ENCODE peak calls at places on chromosomes 7 and 10, in six cellular contexts. Q is mesendoderm, X is neuronal stem cell, M is ovary, U is stomach, N is breast epithelium. B is an unnamed sample. For H3K36me3 and H3K4me1, the result is how much of the 10 kb centered on the place peaks cover.

GRCh38 chr7:36651404-36651803 is 72.9 kb downstream of the AOAH start:
- DNase-seq in Q (no peak), X (no peak), M (no peak), U (no peak), N (no peak), B (no peak)

GRCh38 chr7:12805518-12805928 is 118.1 kb downstream of the ARL4A start:
- DNase-seq in Q (no peak), X (no peak), M (no peak), U (no peak), N (no peak), B (peak)

GRCh38 chr7:148999166-148999565 is 29.1 kb downstream of the PDIA4 start:
- DNase-seq in Q (no peak), X (no peak), M (no peak), U (no peak), N (no peak), B (no peak)

GRCh38 chr7:46179211-46179610 is 258.1 kb upstream of the IGFBP3 start:
- DNase-seq in Q (no peak), X (no peak), M (no peak), U (no peak), N (no peak), B (no peak)

GRCh38 chr10:50375051-50375452 is 123.7 kb upstream of the ASAH2 start:
- DNase-seq in Q (peak), X (no peak), M (no peak), U (no peak), N (no peak), B (no peak)

GRCh38 chr7:25759281-25759680 is 392.7 kb upstream of the NFE2L3 start:
- DNase-seq in Q (no peak), X (no peak), M (no peak), U (no peak), N (no peak), B (no peak)

GRCh38 chr7:919924-920341 is 34.5 kb downstream of the ADAP1 start:
- DNase-seq in Q (no peak), X (no peak), M (no peak), U (peak), N (no peak), B (no peak)

GRCh38 chr7:101936223-101936611 is 118.8 kb downstream of the CUX1 start:
- DNase-seq in Q (peak), X (no peak), M (no peak), U (no peak), N (no peak), B (no peak)

GRCh38 chr10:74063256-74063655 is 65.3 kb downstream of the VCL start:
- DNase-seq in Q (no peak), X (no peak), M (no peak), U (no peak), N (no peak), B (no peak)

GRCh38 chr10:16009736-16010259 is 149.5 kb upstream of the MINDY3 start:
- DNase-seq in Q (no peak), X (no peak), M (no peak), U (no peak), N (no peak), B (no peak)

GRCh38 chr10:116538461-116538860 is 7.3 kb upstream of the PNLIP start:
- DNase-seq in Q (no peak), X (no peak), M (no peak), U (no peak), N (no peak), B (no peak)

GRCh38 chr7:159144756-159145543 is at the start of gene VIPR2:
- DNase-seq in Q (no peak), X (peak), M (peak), U (no peak), N (peak), B (no peak)

GRCh38 chr7:50446542-50446960 is 3.6 kb downstream of the FIGNL1 start:
- DNase-seq in Q (peak), X (no peak), M (no peak), U (no peak), N (no peak), B (no peak)

GRCh38 chr7:47896809-47897423 is 51.4 kb downstream of the PKD1L1 start:
- DNase-seq in Q (peak), X (no peak), M (no peak), U (no peak), N (no peak), B (no peak)

GRCh38 chr7:65317372-65317771 is 56.3 kb upstream of the ZNF92 start:
- DNase-seq in Q (no peak), X (no peak), M (no peak), U (no peak), N (no peak), B (no peak)

GRCh38 chr7:6606866-6607583 is 8.4 kb upstream of the ZNF853 start:
- DNase-seq in Q (no peak), X (no peak), M (no peak), U (no peak), N (no peak), B (no peak)

GRCh38 chr10:23530079-23530478 is 91.2 kb downstream of the OTUD1 start:
- DNase-seq in Q (no peak), X (no peak), M (no peak), U (no peak), N (no peak), B (no peak)

GRCh38 chr10:34655286-34656170 is 159.6 kb downstream of the PARD3 start:
- DNase-seq in Q (peak), X (peak), M (no peak), U (peak), N (peak), B (peak)

GRCh38 chr10:85667638-85668233 is 698.9 kb downstream of the GRID1 start:
- DNase-seq in Q (peak), X (no peak), M (no peak), U (no peak), N (no peak), B (no peak)

GRCh38 chr7:22937946-22938345 is 76.0 kb downstream of the HYCC1 start:
- DNase-seq in Q (peak), X (no peak), M (no peak), U (no peak), N (no peak), B (no peak)

GRCh38 chr10:63633677-63634487 is 112.7 kb downstream of the REEP3 start:
- DNase-seq in Q (peak), X (no peak), M (no peak), U (no peak), N (no peak), B (peak)

GRCh38 chr10:89355373-89355772 is 22.5 kb upstream of the IFIT1B start:
- DNase-seq in Q (no peak), X (no peak), M (no peak), U (no peak), N (no peak), B (no peak)

GRCh38 chr7:100435401-100436304 is 644 bp downstream of the PPP1R35 start:
- DNase-seq in Q (peak), X (no peak), M (peak), U (peak), N (no peak), B (peak)

GRCh38 chr7:26202019-26202985 is 757 bp downstream of the CBX3 start:
- DNase-seq in Q (no peak), X (no peak), M (peak), U (peak), N (no peak), B (peak)

GRCh38 chr10:4057725-4058513 is 272.9 kb upstream of the KLF6 start:
- DNase-seq in Q (no peak), X (no peak), M (no peak), U (no peak), N (no peak), B (no peak)

GRCh38 chr7:151366141-151366871 is 24.7 kb downstream of the NUB1 start:
- DNase-seq in Q (no peak), X (no peak), M (no peak), U (no peak), N (no peak), B (no peak)

GRCh38 chr7:151367304-151367703 is 25.7 kb downstream of the NUB1 start:
- DNase-seq in Q (no peak), X (no peak), M (no peak), U (no peak), N (no peak), B (no peak)

GRCh38 chr7:151361193-151361959 is 19.8 kb downstream of the NUB1 start:
- DNase-seq in Q (no peak), X (no peak), M (no peak), U (no peak), N (no peak), B (no peak)

GRCh38 chr7:151366872-151367207 is 25.2 kb downstream of the NUB1 start:
- DNase-seq in Q (no peak), X (no peak), M (no peak), U (no peak), N (no peak), B (no peak)

GRCh38 chr7:151363182-151363581 is 21.6 kb downstream of the NUB1 start:
- DNase-seq in Q (no peak), X (no peak), M (no peak), U (no peak), N (no peak), B (no peak)
- H3K36me3 ChIP-seq in Q (under half), X (half or more), M (under half), U (half or more), N (under half), B (under half)

GRCh38 chr7:155805826-155806095 is 6.5 kb downstream of the SHH start:
- DNase-seq in Q (peak), X (no peak), M (no peak), U (no peak), N (no peak), B (no peak)

GRCh38 chr7:155803418-155804376 is 8.6 kb downstream of the SHH start:
- DNase-seq in Q (peak), X (no peak), M (no peak), U (peak), N (no peak), B (no peak)

GRCh38 chr7:155802906-155803417 is 9.3 kb downstream of the SHH start:
- DNase-seq in Q (no peak), X (no peak), M (no peak), U (no peak), N (no peak), B (no peak)

GRCh38 chr7:155804897-155805825 is 7.1 kb downstream of the SHH start:
- DNase-seq in Q (peak), X (peak), M (peak), U (peak), N (no peak), B (peak)

DNA sequence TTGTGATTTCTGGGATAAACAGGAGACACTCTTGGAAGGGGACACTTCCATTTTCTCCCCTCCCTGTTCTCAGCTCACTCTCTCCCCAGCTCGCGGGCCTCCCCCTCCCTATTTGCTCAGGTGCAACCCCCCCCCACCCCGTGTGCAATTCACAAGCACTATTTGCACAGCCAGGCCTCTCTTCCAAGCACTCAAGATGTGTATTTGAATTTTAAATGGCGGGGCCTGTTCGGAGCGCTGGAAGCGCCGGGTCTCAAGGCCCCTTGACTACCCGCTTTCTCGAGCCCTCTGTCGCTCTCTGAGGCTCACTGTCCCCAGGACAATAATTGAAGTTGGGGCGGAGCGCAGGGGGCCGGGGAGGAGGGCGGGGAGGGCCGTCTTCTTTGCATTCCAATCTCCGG is 7.8 kb downstream of the SHH start:
- DNase-seq in Q (peak), X (no peak), M (no peak), U (no peak), N (no peak), B (peak)
- H3K4me3 ChIP-seq in Q (no peak), X (no peak), M (no peak), U (peak), N (peak), B (no peak)

GRCh38 chr7:43653891-43654504 is 71.1 kb downstream of the STK17A start:
- DNase-seq in Q (no peak), X (no peak), M (no peak), U (no peak), N (no peak), B (no peak)
- H3K4me1 ChIP-seq in Q (under half), X (under half), M (under half), U (under half), N (under half), B (under half)

GRCh38 chr10:75235375-75236177 is at the start of gene COMTD1:
- DNase-seq in Q (peak), X (peak), M (peak), U (peak), N (peak), B (peak)
- H3K36me3 ChIP-seq in Q (under half), X (under half), M (under half), U (under half), N (under half), B (under half)

GRCh38 chr10:129161184-129161583 is 305.9 kb upstream of the MGMT start:
- DNase-seq in Q (peak), X (peak), M (no peak), U (no peak), N (no peak), B (no peak)

GRCh38 chr10:129151281-129151680 is 315.8 kb upstream of the MGMT start:
- DNase-seq in Q (no peak), X (no peak), M (no peak), U (no peak), N (no peak), B (no peak)

GRCh38 chr10:129157185-129157584 is 309.9 kb upstream of the MGMT start:
- DNase-seq in Q (no peak), X (no peak), M (no peak), U (no peak), N (no peak), B (no peak)
- H3K4me3 ChIP-seq in Q (no peak), X (no peak), M (no peak), U (no peak), N (no peak), B (no peak)

GRCh38 chr10:124587811-124588211 is 126.2 kb downstream of the LHPP start:
- DNase-seq in Q (no peak), X (no peak), M (no peak), U (no peak), N (no peak), B (no peak)
- H3K4me1 ChIP-seq in Q (under half), X (under half), M (under half), U (under half), N (under half), B (under half)

GRCh38 chr10:88313897-88314296 is 269.2 kb downstream of the RNLS start:
- DNase-seq in Q (no peak), X (no peak), M (no peak), U (no peak), N (no peak), B (no peak)
- H3K36me3 ChIP-seq in Q (under half), X (under half), M (under half), U (under half), N (under half), B (under half)

GRCh38 chr7:135755351-135755753 is 6.7 kb upstream of the FAM180A start:
- DNase-seq in Q (no peak), X (no peak), M (no peak), U (no peak), N (no peak), B (no peak)
- H3K4me3 ChIP-seq in Q (no peak), X (no peak), M (no peak), U (no peak), N (no peak), B (no peak)

GRCh38 chr7:17043012-17043877 is 161.5 kb upstream of the AGR3 start:
- DNase-seq in Q (no peak), X (no peak), M (no peak), U (no peak), N (no peak), B (no peak)

GRCh38 chr7:17040701-17041100 is 158.9 kb upstream of the AGR3 start:
- DNase-seq in Q (no peak), X (no peak), M (no peak), U (no peak), N (no peak), B (no peak)

GRCh38 chr7:17041324-17041723 is 159.5 kb upstream of the AGR3 start:
- DNase-seq in Q (peak), X (no peak), M (no peak), U (no peak), N (no peak), B (no peak)

GRCh38 chr7:17044396-17044795 is 162.6 kb upstream of the AGR3 start:
- DNase-seq in Q (peak), X (no peak), M (no peak), U (no peak), N (no peak), B (no peak)

GRCh38 chr7:17042211-17042610 is 160.4 kb upstream of the AGR3 start:
- DNase-seq in Q (no peak), X (no peak), M (no peak), U (no peak), N (no peak), B (no peak)
- H3K4me1 ChIP-seq in Q (under half), X (under half), M (under half), U (under half), N (under half), B (under half)